ENCODE peak calls at places on chromosomes 16 and 17, in seven cellular contexts. D is frontal cortex, J is T47D, B is amniotic stem cell, A is thoracic aorta, O is HFF-Myc, I is WERI-Rb-1. U is an unnamed sample.

GRCh38 chr16:17359778-17360177 is 111.0 kb downstream of the XYLT1 start:
- DNase-seq in D (no peak), J (no peak), B (no peak), A (no peak), O (no peak), I (no peak), U (no peak)

GRCh38 chr16:69344171-69344570 is 4.6 kb downstream of the NIP7 start:
- DNase-seq in D (no peak), J (no peak), B (no peak), A (no peak), O (no peak), I (no peak), U (no peak)

GRCh38 chr17:7992516-7992915 is 9.9 kb upstream of the GUCY2D start:
- DNase-seq in D (no peak), J (peak; percentile 74), B (no peak), A (no peak), O (no peak), I (no peak), U (no peak)

GRCh38 chr16:47833771-47834170 is 322.0 kb downstream of the ABCC12 start:
- DNase-seq in D (no peak), J (no peak), B (no peak), A (no peak), O (no peak), I (no peak), U (no peak)

GRCh38 chr17:45833826-45834439 is 10.7 kb upstream of the SPPL2C start:
- DNase-seq in D (no peak), J (no peak), B (no peak), A (no peak), O (no peak), I (peak; percentile 62), U (no peak)

GRCh38 chr17:67258836-67259468 is 14.0 kb upstream of the HELZ start:
- DNase-seq in D (no peak), J (no peak), B (no peak), A (no peak), O (no peak), I (no peak), U (no peak)

GRCh38 chr17:36183811-36184765 is 7.7 kb upstream of the TBC1D3B start:
- DNase-seq in D (peak; percentile 37), J (no peak), B (no peak), A (no peak), O (no peak), I (no peak), U (no peak)

GRCh38 chr17:13365331-13365730 is 236.4 kb downstream of the HS3ST3A1 start:
- DNase-seq in D (no peak), J (no peak), B (no peak), A (no peak), O (no peak), I (no peak), U (no peak)

GRCh38 chr17:58352843-58353719 is 1.1 kb upstream of the SUPT4H1 start:
- DNase-seq in D (no peak), J (peak; percentile 42), B (no peak), A (no peak), O (no peak), I (peak; percentile 71), U (no peak)

GRCh38 chr17:6170349-6170748 is 100.2 kb downstream of the WSCD1 start:
- DNase-seq in D (no peak), J (no peak), B (no peak), A (no peak), O (no peak), I (no peak), U (peak; percentile 12)

U was measured in DMS153.